ENCODE peak calls at places on chromosomes 7 and 10, in seven cellular contexts. F is IMR-90, X is GM12878, U is OCI-LY7, L is HepG2, O is A549, D is endothelial cell of umbilical vein. I is an unnamed sample. For H3K4me1, the result is how much of the 10 kb centered on the place peaks cover.

GRCh38 chr10:32413513-32413912 is 32.4 kb upstream of the CCDC7 start:
- DNase-seq in D (peak), F (peak), X (no peak), L (no peak), O (peak), U (no peak), I (no peak)

GRCh38 chr10:68598978-68599753 is 39.0 kb downstream of the TET1 start:
- DNase-seq in U (no peak), F (peak), X (no peak), O (no peak), L (peak), D (no peak), I (no peak)

GRCh38 chr7:116547347-116547746 is 22.5 kb downstream of the CAV1 start:
- DNase-seq in O (no peak), X (no peak), U (no peak), L (no peak), D (no peak), F (peak), I (no peak)

GRCh38 chr10:35639651-35640311 is 2.3 kb downstream of the FZD8 start:
- DNase-seq in D (peak), X (no peak), F (peak), O (no peak), L (no peak), U (no peak), I (no peak)

GRCh38 chr10:31587691-31588090 is 268.7 kb downstream of the ZEB1 start:
- DNase-seq in L (no peak), U (no peak), F (no peak), X (no peak), O (no peak), D (no peak), I (no peak)

GRCh38 chr10:103621778-103622115 is 128.2 kb downstream of the NEURL1 start:
- DNase-seq in L (no peak), X (no peak), U (no peak), D (no peak), F (no peak), O (no peak), I (no peak)

GRCh38 chr7:98619450-98620321 is 2.6 kb downstream of the NPTX2 start:
- DNase-seq in O (no peak), X (no peak), L (peak), D (no peak), F (peak), U (no peak), I (no peak)

GRCh38 chr7:7641129-7641663 is 644 bp downstream of the UMAD1 start:
- DNase-seq in L (peak), X (no peak), F (peak), O (peak), D (no peak), U (no peak), I (no peak)

GRCh38 chr7:146116452-146117219 is at the start of gene CNTNAP2:
- DNase-seq in L (no peak), U (no peak), X (no peak), F (no peak), O (no peak), D (no peak), I (no peak)

GRCh38 chr7:44767134-44767911 is 18.7 kb downstream of the ZMIZ2 start:
- DNase-seq in F (no peak), X (no peak), L (no peak), U (no peak), O (no peak), D (no peak), I (no peak)

GRCh38 chr7:55192718-55193117 is 172.4 kb upstream of the LANCL2 start:
- DNase-seq in U (no peak), X (no peak), O (no peak), L (no peak), D (peak), F (peak), I (no peak)

GRCh38 chr10:78215645-78216044 is 182.0 kb downstream of the RPS24 start:
- DNase-seq in F (peak), U (no peak), O (no peak), X (no peak), D (peak), L (no peak), I (no peak)

GRCh38 chr7:116731737-116732335 is 59.8 kb downstream of the MET start:
- DNase-seq in L (peak), O (no peak), F (no peak), X (no peak), D (no peak), U (no peak), I (no peak)

GRCh38 chr7:111958889-111959288 is 247.3 kb downstream of the DOCK4 start:
- DNase-seq in L (no peak), D (peak), U (no peak), F (no peak), O (no peak), X (no peak), I (no peak)

GRCh38 chr7:36972140-36972518 is 247.8 kb upstream of the AOAH start:
- DNase-seq in D (no peak), O (no peak), F (no peak), L (peak), X (no peak), U (no peak), I (no peak)

GRCh38 chr10:27285093-27285492 is 44.5 kb upstream of the ACBD5 start:
- DNase-seq in U (peak), F (peak), L (peak), O (no peak), X (no peak), D (peak), I (no peak)

GRCh38 chr7:2316578-2316977 is 2.3 kb upstream of the SNX8 start:
- DNase-seq in X (no peak), O (no peak), L (no peak), D (no peak), U (no peak), F (no peak), I (no peak)

GRCh38 chr7:77833136-77833535 is 34.6 kb downstream of the PHTF2 start:
- DNase-seq in L (no peak), F (peak), U (no peak), O (no peak), X (no peak), D (no peak), I (no peak)

GRCh38 chr10:60192986-60193385 is 196.7 kb downstream of the ANK3 start:
- DNase-seq in U (no peak), O (no peak), D (no peak), X (no peak), L (no peak), F (no peak), I (no peak)

GRCh38 chr7:81036041-81036440 is 117.2 kb upstream of the SEMA3C start:
- DNase-seq in F (no peak), X (no peak), L (no peak), U (no peak), D (no peak), O (no peak), I (no peak)

GRCh38 chr10:59012839-59013238 is 163.6 kb upstream of the PHYHIPL start:
- DNase-seq in D (no peak), O (no peak), U (no peak), L (no peak), X (no peak), F (no peak), I (no peak)

GRCh38 chr7:11533229-11533820 is 298.7 kb downstream of the THSD7A start:
- DNase-seq in O (no peak), D (peak), U (no peak), X (no peak), L (no peak), F (no peak), I (no peak)

GRCh38 chr7:29360633-29361625 is 166.4 kb downstream of the CHN2 start:
- DNase-seq in O (no peak), X (no peak), D (no peak), U (no peak), L (no peak), F (no peak), I (no peak)

GRCh38 chr10:8048281-8049008 is 6.0 kb upstream of the GATA3 start:
- DNase-seq in U (no peak), O (no peak), L (no peak), D (no peak), F (no peak), X (no peak), I (no peak)

GRCh38 chr10:20606985-20607384 is 290.1 kb downstream of the NEBL start:
- DNase-seq in O (no peak), U (no peak), D (no peak), X (no peak), L (no peak), F (no peak), I (no peak)

GRCh38 chr7:99562832-99563231 is 4.4 kb downstream of the ZNF655 start:
- DNase-seq in X (no peak), U (no peak), F (peak), L (peak), O (peak), D (peak), I (no peak)

GRCh38 chr7:8831386-8831785 is 398.0 kb downstream of the NXPH1 start:
- DNase-seq in D (no peak), F (no peak), X (no peak), O (no peak), U (no peak), L (no peak), I (no peak)

GRCh38 chr7:55423277-55423711 is 58.2 kb downstream of the LANCL2 start:
- DNase-seq in U (no peak), L (no peak), F (peak), O (no peak), D (peak), X (no peak), I (no peak)

GRCh38 chr7:324011-324410 is 34.0 kb downstream of the FOXL3 start:
- DNase-seq in F (no peak), X (no peak), D (no peak), U (no peak), L (no peak), O (no peak), I (no peak)

GRCh38 chr10:122475581-122475980 is 14.2 kb downstream of the HTRA1 start:
- DNase-seq in L (no peak), O (no peak), X (no peak), D (no peak), U (no peak), F (peak), I (no peak)

GRCh38 chr10:3469639-3470020 is 297.0 kb upstream of the PITRM1 start:
- DNase-seq in F (no peak), U (no peak), D (no peak), L (no peak), X (no peak), O (no peak), I (no peak)

GRCh38 chr10:129416136-129416530 is 50.9 kb upstream of the MGMT start:
- DNase-seq in F (no peak), L (no peak), X (no peak), U (no peak), D (no peak), O (no peak), I (no peak)

DNA sequence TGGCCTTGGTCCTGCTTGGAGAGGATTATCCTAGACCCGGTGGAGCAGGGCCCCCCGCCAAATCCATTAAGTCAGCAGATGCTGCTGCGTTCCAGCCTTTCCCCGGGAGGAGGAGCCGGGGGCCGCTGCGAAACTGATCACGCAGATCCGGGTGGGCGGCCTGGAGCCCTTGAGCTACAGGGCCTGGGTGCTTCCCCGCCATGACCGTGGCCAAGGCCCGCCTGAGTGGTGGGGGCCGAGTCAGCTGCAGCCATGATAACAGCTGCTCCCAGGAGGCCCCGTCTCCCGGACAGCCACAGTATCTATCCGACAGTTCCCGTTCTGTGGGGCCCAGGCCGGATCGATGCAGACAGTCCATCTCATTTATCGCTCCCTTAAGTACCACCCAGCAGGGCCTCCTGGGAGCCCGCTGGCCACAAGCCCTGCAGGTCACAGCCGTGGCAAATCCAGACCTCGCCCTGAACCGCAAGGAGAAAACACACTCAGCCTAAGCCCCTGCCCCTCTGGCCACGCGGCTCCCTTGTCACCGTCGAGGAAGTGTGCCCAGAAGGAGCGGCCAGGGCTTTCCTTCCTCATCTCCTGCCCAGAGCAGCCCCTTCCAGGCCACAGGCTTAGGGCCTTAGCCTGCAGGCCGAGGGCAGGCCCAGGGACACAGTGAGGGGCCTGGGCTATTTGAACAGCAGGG is 34.4 kb upstream of the SLC29A4 start:
- DNase-seq in U (no peak), L (no peak), F (peak), D (no peak), X (no peak), O (no peak), I (no peak)
- TF ChIP-seq CTCF in U (no peak), L (no peak), F (no peak), D (no peak), X (no peak), O (no peak), I (no peak)

GRCh38 chr7:74483402-74484336 is 30.0 kb downstream of the GTF2IRD1 start:
- DNase-seq in O (no peak), D (no peak), U (no peak), L (no peak), F (peak), X (no peak), I (no peak)

GRCh38 chr7:74480861-74481417 is 27.2 kb downstream of the GTF2IRD1 start:
- DNase-seq in F (peak), X (no peak), L (no peak), D (peak), O (no peak), U (no peak), I (no peak)

GRCh38 chr7:74479961-74480829 is 26.5 kb downstream of the GTF2IRD1 start:
- DNase-seq in L (peak), F (peak), O (no peak), X (no peak), D (peak), U (no peak), I (no peak)

GRCh38 chr7:74479066-74479781 is 25.5 kb downstream of the GTF2IRD1 start:
- DNase-seq in F (peak), L (no peak), O (no peak), D (no peak), U (no peak), X (no peak), I (no peak)

GRCh38 chr7:74481458-74482324 is 28.0 kb downstream of the GTF2IRD1 start:
- DNase-seq in X (no peak), U (no peak), D (peak), O (no peak), L (no peak), F (peak), I (no peak)
- H3K4me1 ChIP-seq in X (under half), U (under half), D (under half), O (half or more), L (half or more), F (half or more), I (under half)

DNA sequence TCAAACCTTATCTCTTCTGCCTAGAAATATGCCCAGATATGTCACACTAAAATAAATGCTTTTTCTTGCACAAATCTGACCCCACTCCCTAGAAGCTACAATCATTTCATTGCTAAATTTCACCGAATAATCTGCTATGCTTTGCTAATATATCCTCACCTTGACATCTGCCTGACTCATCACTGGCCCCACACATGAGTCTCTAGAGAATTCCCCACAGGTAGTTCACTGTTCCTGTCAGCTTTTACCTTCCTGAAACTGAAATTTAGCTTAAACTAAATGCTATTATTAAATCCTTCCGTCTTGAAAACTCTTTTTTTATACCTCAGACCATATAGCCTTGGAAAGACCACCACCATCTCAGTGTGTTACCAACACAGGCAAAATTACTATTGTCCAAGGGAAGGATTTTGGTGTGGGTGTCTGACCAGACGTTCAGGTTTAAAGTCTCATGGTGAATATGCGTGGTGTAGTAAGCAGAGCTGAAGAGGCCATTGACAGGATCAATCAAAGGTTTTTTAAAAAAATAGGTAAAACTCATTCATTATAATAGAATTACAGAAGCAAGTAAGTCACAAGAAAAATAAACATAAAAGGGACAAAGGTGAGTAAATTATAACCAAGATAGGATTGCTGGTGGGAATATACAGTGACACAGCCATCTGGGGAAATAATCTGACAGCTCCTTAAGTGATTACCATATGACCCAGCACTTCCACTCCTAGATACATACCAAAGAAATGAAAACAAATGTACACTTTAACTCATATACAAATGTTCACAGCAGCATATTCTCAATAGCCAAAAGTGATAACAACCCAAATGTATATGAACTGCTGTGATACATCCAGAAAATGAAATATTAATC is 173.5 kb downstream of the KMT2E start:
- DNase-seq in D (no peak), F (peak), O (no peak), X (peak), L (no peak), U (no peak), I (no peak)
- H3K4me2 ChIP-seq in D (no peak), F (no peak), O (no peak), X (peak), L (no peak), U (no peak), I (no peak)

DNA sequence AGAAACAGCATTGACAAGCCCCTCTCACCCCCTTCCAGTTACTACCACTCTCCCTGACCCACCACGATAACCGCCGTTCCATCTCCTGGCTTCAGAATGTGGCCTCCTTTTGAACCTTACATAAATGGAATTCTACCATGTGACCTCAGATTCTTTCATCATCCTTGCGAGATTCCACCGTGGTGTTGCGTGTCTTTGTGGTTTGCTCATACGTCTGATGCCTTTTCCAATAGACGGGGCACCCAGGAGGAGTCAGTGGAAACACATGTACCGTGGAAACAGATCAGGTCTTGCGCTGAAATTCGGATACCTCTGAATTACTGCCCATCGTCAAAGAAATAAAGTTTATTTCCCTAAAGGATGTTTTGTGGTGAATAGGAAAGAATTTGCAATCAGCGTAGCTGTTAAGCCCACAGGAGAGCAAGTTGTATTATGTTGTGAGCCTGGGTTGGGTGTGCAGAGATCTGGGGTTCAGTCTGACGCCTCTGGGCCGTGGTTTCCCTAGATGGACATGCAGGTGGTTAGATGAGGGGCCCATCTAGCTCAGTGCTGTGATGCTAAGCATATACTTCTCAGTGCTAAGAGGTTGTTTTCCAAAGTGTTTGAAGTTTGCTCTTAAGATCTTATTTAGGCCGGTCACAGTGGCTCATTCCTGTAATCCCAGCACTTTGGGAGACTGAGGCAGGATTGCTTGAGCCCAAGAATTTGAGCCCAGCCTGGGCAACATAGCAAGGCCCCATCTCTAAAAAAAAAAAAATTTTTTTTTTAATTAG is 29.1 kb downstream of the GTF2IRD1 start:
- DNase-seq in U (no peak), D (no peak), F (peak), X (no peak), O (peak), L (peak), I (no peak)
- TF ChIP-seq CTCF in U (no peak), D (no peak), F (no peak), X (no peak), O (no peak), L (no peak), I (no peak)

GRCh38 chr10:119290301-119291036 is 83.1 kb downstream of the GRK5 start:
- DNase-seq in L (no peak), X (no peak), D (no peak), F (no peak), O (no peak), U (no peak), I (no peak)
- H3K4me1 ChIP-seq in L (half or more), X (under half), D (under half), F (under half), O (under half), U (half or more), I (under half)

GRCh38 chr7:157558875-157559595 is 222.2 kb downstream of the DNAJB6 start:
- DNase-seq in L (peak), D (no peak), O (no peak), F (no peak), X (no peak), U (no peak), I (no peak)
- H3K4me2 ChIP-seq in L (peak), D (no peak), O (no peak), F (no peak), X (no peak), U (no peak), I (no peak)

GRCh38 chr7:151172273-151173141 is 5.0 kb upstream of the GBX1 start:
- DNase-seq in O (peak), F (peak), D (peak), L (peak), U (peak), X (no peak), I (peak)
- TF ChIP-seq CTCF in O (peak), F (peak), D (peak), L (peak), U (peak), X (peak), I (peak)

DNA sequence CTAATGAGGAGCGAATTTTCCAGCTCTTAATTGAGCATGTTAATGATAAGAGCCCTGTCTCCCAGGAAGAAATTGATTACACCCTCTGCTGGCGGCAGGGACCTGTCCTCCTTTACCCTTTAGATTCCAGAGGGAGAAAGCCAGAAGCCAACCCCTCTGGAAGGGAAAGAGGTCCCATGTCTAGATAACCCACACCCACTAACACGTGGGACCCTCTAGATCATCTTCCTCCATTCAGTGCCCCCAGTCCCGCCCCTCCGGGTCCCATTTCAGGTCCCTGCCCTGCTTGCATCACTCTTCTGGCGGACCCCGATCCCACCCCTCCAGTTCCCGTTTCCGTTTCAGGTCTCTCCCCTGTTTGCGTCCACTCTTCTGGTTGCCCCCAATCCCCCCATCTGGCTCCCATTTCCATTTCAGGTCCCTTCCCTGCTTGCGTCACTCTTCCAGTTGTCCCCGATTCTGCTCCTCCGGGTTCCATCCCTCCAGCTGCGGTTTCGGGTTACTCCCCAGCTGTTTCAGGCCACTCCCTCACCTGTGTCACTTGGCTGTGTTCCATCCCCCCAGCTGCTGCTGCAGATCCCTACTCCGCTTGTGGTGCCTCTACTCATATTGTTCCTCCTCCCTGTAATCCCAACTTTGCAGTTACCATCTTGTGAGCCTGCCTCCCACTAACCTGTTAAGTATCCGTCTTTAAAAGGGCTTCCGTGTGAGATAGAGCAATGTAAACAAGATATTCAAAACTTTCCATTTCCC is 202.4 kb downstream of the SH2D4B start:
- DNase-seq in O (no peak), L (no peak), D (no peak), F (no peak), U (no peak), X (no peak), I (no peak)
- H3K4me1 ChIP-seq in O (under half), L (under half), D (under half), F (under half), U (under half), X (under half), I (under half)